ENCODE peak calls at places on chromosomes 6 and 20, in six cellular contexts. G, O, Z, W, C and H are unnamed samples.
A peak's percentile ranks its signal among the peaks of the same experiment; 100 is the strongest.

GRCh38 chr20:49694450-49695071 is 19.1 kb downstream of the B4GALT5 start:
- DNase-seq in G (no peak), O (no peak), Z (no peak), W (no peak), C (no peak), H (no peak)

GRCh38 chr6:72826744-72827438 is 205.0 kb downstream of the KCNQ5 start:
- DNase-seq in G (no peak), O (no peak), Z (no peak), W (no peak), C (no peak), H (no peak)

GRCh38 chr6:85344996-85345395 is 104.9 kb upstream of the NT5E start:
- DNase-seq in G (no peak), O (no peak), Z (no peak), W (no peak), C (no peak), H (no peak)

GRCh38 chr6:35895560-35895959 is 25.3 kb downstream of the SRPK1 start:
- DNase-seq in G (no peak), O (no peak), Z (no peak), W (no peak), C (no peak), H (no peak)

GRCh38 chr6:153088796-153089195 is 42.3 kb downstream of the RGS17 start:
- DNase-seq in G (no peak), O (no peak), Z (no peak), W (no peak), C (no peak), H (no peak)

GRCh38 chr20:7147220-7147601 is 379.7 kb downstream of the BMP2 start:
- DNase-seq in G (no peak), O (no peak), Z (no peak), W (no peak), C (no peak), H (no peak)

GRCh38 chr6:22544469-22544868 is 24.9 kb upstream of the HDGFL1 start:
- DNase-seq in G (no peak), O (no peak), Z (no peak), W (no peak), C (no peak), H (no peak)

GRCh38 chr6:32995448-32995847 is 13.9 kb downstream of the HLA-DOA start:
- DNase-seq in G (no peak), O (no peak), Z (no peak), W (no peak), C (no peak), H (no peak)

GRCh38 chr6:85449388-85449817 is 480 bp upstream of the NT5E start:
- DNase-seq in G (no peak), O (no peak), Z (no peak), W (no peak), C (no peak), H (no peak)

GRCh38 chr6:35489995-35490791 is 6.7 kb downstream of the TEAD3 start:
- DNase-seq in G (no peak), O (peak; percentile 85), Z (no peak), W (peak; percentile 60), C (no peak), H (no peak)

GRCh38 chr20:44691424-44692423 is 23.4 kb upstream of the CCN5 start:
- DNase-seq in G (no peak), O (peak; percentile 58), Z (no peak), W (no peak), C (peak; percentile 84), H (no peak)

GRCh38 chr20:49446808-49447207 is 35.7 kb downstream of the KCNB1 start:
- DNase-seq in G (no peak), O (peak; percentile 62), Z (no peak), W (peak; percentile 25), C (no peak), H (peak; percentile 33)

GRCh38 chr6:113719545-113719944 is 137.6 kb upstream of the MARCKS start:
- DNase-seq in G (no peak), O (no peak), Z (no peak), W (no peak), C (no peak), H (no peak)

GRCh38 chr6:44072959-44073611 is 54.2 kb downstream of the MRPL14 start:
- DNase-seq in G (no peak), O (no peak), Z (peak; percentile 94), W (peak; percentile 72), C (peak; percentile 81), H (peak; percentile 71)

GRCh38 chr20:33444797-33445560 is 1.4 kb upstream of the SNTA1 start:
- DNase-seq in G (no peak), O (no peak), Z (peak; percentile 82), W (peak; percentile 23), C (no peak), H (no peak)

GRCh38 chr6:77361018-77361417 is 102.3 kb downstream of the HTR1B start:
- DNase-seq in G (no peak), O (no peak), Z (no peak), W (no peak), C (no peak), H (no peak)

GRCh38 chr20:35947489-35947888 is 6.8 kb downstream of the SCAND1 start:
- DNase-seq in G (peak; percentile 42), O (no peak), Z (peak; percentile 67), W (no peak), C (no peak), H (no peak)

GRCh38 chr6:6972456-6972855 is 135.3 kb upstream of the RREB1 start:
- DNase-seq in G (no peak), O (no peak), Z (no peak), W (peak; percentile 26), C (no peak), H (no peak)

GRCh38 chr6:119284861-119285521 is 64.6 kb downstream of the MAN1A1 start:
- DNase-seq in G (no peak), O (no peak), Z (peak; percentile 36), W (no peak), C (no peak), H (no peak)

GRCh38 chr6:159255434-159255951 is 86.3 kb downstream of the FNDC1 start:
- DNase-seq in G (no peak), O (no peak), Z (no peak), W (no peak), C (no peak), H (no peak)

GRCh38 chr6:26033132-26033941 is 53.9 kb upstream of the HFE start:
- DNase-seq in G (peak; percentile 95), O (no peak), Z (peak; percentile 98), W (peak; percentile 64), C (no peak), H (peak; percentile 58)

GRCh38 chr20:12740647-12741046 is 268.1 kb upstream of the SPTLC3 start:
- DNase-seq in G (no peak), O (no peak), Z (no peak), W (no peak), C (no peak), H (no peak)

GRCh38 chr6:157251565-157252247 is 71.6 kb downstream of the TMEM242 start:
- DNase-seq in G (no peak), O (no peak), Z (no peak), W (no peak), C (no peak), H (no peak)

GRCh38 chr6:39088331-39088730 is 26.7 kb downstream of the SAYSD1 start:
- DNase-seq in G (no peak), O (peak; percentile 23), Z (peak; percentile 14), W (peak; percentile 29), C (no peak), H (peak; percentile 51)

DNA sequence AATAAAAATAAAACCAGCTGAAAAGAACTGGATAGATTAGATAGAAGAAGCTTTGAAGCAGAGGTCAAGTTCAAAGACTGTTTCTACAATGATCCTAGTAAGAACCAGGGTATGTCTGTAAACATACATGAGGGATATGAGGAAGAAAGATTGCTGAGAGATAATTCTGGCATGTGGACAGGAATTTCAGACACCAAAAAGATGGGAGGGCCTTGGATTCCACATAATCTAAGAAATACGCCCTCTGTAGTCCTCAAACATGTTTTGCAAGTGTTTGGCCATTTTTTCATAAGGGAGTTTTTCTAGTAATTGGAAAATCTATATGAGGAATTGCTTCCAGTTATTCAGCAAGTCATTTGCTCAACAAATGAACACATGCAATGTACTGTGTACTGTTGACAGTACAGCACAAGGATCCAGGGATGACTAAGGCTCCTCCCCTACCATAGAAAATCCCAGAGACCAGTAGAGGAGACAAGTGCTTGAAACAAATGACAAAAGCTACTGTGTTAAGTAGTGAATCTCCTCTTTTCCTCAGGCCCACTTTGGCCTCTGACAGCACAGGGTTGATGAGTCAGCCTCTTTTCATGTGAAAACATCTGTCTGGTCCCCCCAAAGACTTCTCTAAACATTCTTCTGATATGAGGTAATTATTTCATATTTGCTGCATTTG is 795.9 kb downstream of the MAFB start:
- DNase-seq in G (no peak), O (no peak), Z (no peak), W (no peak), C (no peak), H (no peak)
- TF ChIP-seq CTCF in G (no peak), O (no peak), Z (no peak), W (no peak), C (no peak), H (no peak)

GRCh38 chr6:79808846-79809245 is 138.5 kb downstream of the ELOVL4 start:
- DNase-seq in G (no peak), O (no peak), Z (no peak), W (no peak), C (no peak), H (no peak)

GRCh38 chr6:79813143-79813542 is 134.2 kb downstream of the ELOVL4 start:
- DNase-seq in G (no peak), O (no peak), Z (no peak), W (no peak), C (no peak), H (no peak)

GRCh38 chr6:79810153-79810806 is 137.1 kb downstream of the ELOVL4 start:
- DNase-seq in G (no peak), O (no peak), Z (no peak), W (no peak), C (no peak), H (no peak)

GRCh38 chr6:79812195-79812594 is 135.2 kb downstream of the ELOVL4 start:
- DNase-seq in G (no peak), O (no peak), Z (no peak), W (no peak), C (no peak), H (no peak)

GRCh38 chr6:79810878-79811277 is 136.5 kb downstream of the ELOVL4 start:
- DNase-seq in G (no peak), O (no peak), Z (no peak), W (no peak), C (no peak), H (no peak)
- H3K4me1 ChIP-seq in G (peaks cover 5% of the 10 kb centered on the region), O (no peaks in the 10 kb centered on the region), Z (no peaks in the 10 kb centered on the region), W (peaks cover 7% of the 10 kb centered on the region), C (peaks cover 4% of the 10 kb centered on the region), H (no peaks in the 10 kb centered on the region)

GRCh38 chr20:21707267-21707666 is 1.8 kb downstream of the PAX1 start:
- DNase-seq in G (no peak), O (no peak), Z (no peak), W (no peak), C (no peak), H (no peak)

GRCh38 chr20:21703740-21704407 is 1.6 kb upstream of the PAX1 start:
- DNase-seq in G (no peak), O (no peak), Z (no peak), W (no peak), C (no peak), H (no peak)

GRCh38 chr20:21706345-21707195 is 1.1 kb downstream of the PAX1 start:
- DNase-seq in G (no peak), O (no peak), Z (no peak), W (no peak), C (no peak), H (no peak)

GRCh38 chr20:21704408-21705385 is 767 bp upstream of the PAX1 start:
- DNase-seq in G (no peak), O (no peak), Z (no peak), W (no peak), C (no peak), H (no peak)

GRCh38 chr20:21705466-21706344 is at the start of gene PAX1:
- DNase-seq in G (no peak), O (no peak), Z (no peak), W (no peak), C (no peak), H (no peak)
- TF ChIP-seq CTCF in G (no peak), O (no peak), Z (no peak), W (no peak), C (no peak), H (no peak)

GRCh38 chr6:106379951-106380350 is 19.4 kb downstream of the CRYBG1 start:
- DNase-seq in G (no peak), O (no peak), Z (no peak), W (no peak), C (no peak), H (no peak)
- H3K4me1 ChIP-seq in G (peaks cover 22% of the 10 kb centered on the region), O (no peaks in the 10 kb centered on the region), Z (peaks cover 7% of the 10 kb centered on the region), W (no peaks in the 10 kb centered on the region), C (peaks cover 7% of the 10 kb centered on the region), H (no peaks in the 10 kb centered on the region)